ENCODE peak calls at places on chromosome 1, in four cellular contexts. Q is PC-3, X is neural progenitor cell, Y is GM23338. U is an unnamed sample.

GRCh38 chr1:116852910-116853309 is 56.8 kb upstream of the PTGFRN start:
- DNase-seq in X (peak), Q (peak), Y (peak), U (peak)

GRCh38 chr1:65724151-65724550 is 68.5 kb upstream of the PDE4B start:
- DNase-seq in Q (no peak), Y (no peak), X (no peak), U (no peak)

GRCh38 chr1:177170756-177171535 is at the start of gene BRINP2:
- DNase-seq in Y (peak), X (peak), Q (peak), U (peak)

GRCh38 chr1:24743404-24744211 is 1.6 kb upstream of the CLIC4 start:
- DNase-seq in X (peak), Q (no peak), Y (peak), U (peak)

GRCh38 chr1:118148034-118148433 is 37.0 kb downstream of the SPAG17 start:
- DNase-seq in Q (no peak), X (no peak), Y (no peak), U (no peak)

GRCh38 chr1:208595745-208596144 is 351.6 kb upstream of the PLXNA2 start:
- DNase-seq in X (no peak), Y (no peak), Q (peak), U (peak)

GRCh38 chr1:23555949-23556640 is 3.2 kb downstream of the ID3 start:
- DNase-seq in X (peak), Y (peak), Q (peak), U (peak)

GRCh38 chr1:33392639-33393038 is 38.3 kb downstream of the PHC2 start:
- DNase-seq in Q (no peak), Y (peak), X (no peak), U (no peak)

GRCh38 chr1:62011007-62011406 is 183.6 kb upstream of the L1TD1 start:
- DNase-seq in Y (no peak), X (no peak), Q (no peak), U (no peak)

GRCh38 chr1:156502396-156502748 is 1.8 kb upstream of the MEF2D start:
- DNase-seq in Y (no peak), X (no peak), Q (no peak), U (no peak)

GRCh38 chr1:192439373-192440025 is 122.7 kb downstream of the RGS21 start:
- DNase-seq in Q (peak), Y (no peak), X (no peak), U (peak)

GRCh38 chr1:191608367-191608766 is 549.9 kb upstream of the RGS18 start:
- DNase-seq in Y (peak), X (no peak), Q (peak), U (no peak)

GRCh38 chr1:33049381-33049780 is 12.7 kb upstream of the AK2 start:
- DNase-seq in Q (no peak), Y (no peak), X (no peak), U (no peak)

GRCh38 chr1:193368302-193368701 is 181.9 kb upstream of the B3GALT2 start:
- DNase-seq in X (no peak), Q (no peak), Y (no peak), U (no peak)

GRCh38 chr1:3587133-3587733 is 24.1 kb downstream of the MEGF6 start:
- DNase-seq in Q (peak), Y (no peak), X (no peak), U (peak)
- TF ChIP-seq EZH2phosphoT487 in Q (peak), Y (no peak), X (no peak), U (no peak)

DNA sequence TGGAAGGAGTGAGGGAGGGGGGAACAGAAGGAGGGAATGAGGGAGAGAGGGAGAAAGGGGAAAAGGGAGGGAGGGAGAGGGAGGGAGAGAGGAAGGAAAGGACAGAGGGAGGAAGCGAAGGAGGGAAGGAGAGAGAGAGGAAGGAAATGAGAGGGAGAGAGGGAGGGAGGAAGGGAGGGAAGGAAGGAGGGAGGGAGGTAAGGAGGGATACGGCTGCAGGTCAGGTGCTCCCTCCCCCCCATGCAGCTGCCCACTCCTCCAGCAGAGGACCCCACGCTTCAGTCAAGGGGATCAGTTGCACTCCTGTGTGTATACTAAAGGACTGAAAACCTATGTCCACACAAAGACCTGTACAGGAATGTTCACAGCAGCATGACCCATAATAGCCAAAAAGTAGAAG is 54.8 kb downstream of the CLSTN1 start:
- DNase-seq in X (no peak), Y (no peak), Q (no peak), U (no peak)
- TF ChIP-seq CTCF in X (no peak), Y (no peak), Q (no peak), U (no peak)

GRCh38 chr1:220879090-220879508 is at the start of gene HLX:
- DNase-seq in Y (peak), Q (peak), X (peak), U (peak)
- TF ChIP-seq EZH2 in Y (peak), Q (no peak), X (no peak), U (peak)

GRCh38 chr1:165898837-165899236 is 71.4 kb downstream of the UCK2 start:
- DNase-seq in Q (peak), X (no peak), Y (no peak), U (peak)
- TF ChIP-seq EZH2phosphoT487 in Q (no peak), X (no peak), Y (no peak), U (no peak)

GRCh38 chr1:8396912-8397406 is 79.0 kb downstream of the SLC45A1 start:
- DNase-seq in Q (peak), X (no peak), Y (no peak), U (peak)

GRCh38 chr1:8396083-8396911 is 78.4 kb downstream of the SLC45A1 start:
- DNase-seq in Q (no peak), X (peak), Y (peak), U (no peak)

GRCh38 chr1:8397511-8397910 is 79.6 kb downstream of the SLC45A1 start:
- DNase-seq in Q (peak), Y (no peak), X (no peak), U (no peak)

GRCh38 chr1:8398086-8398485 is 80.2 kb downstream of the SLC45A1 start:
- DNase-seq in Y (no peak), X (no peak), Q (no peak), U (no peak)

DNA sequence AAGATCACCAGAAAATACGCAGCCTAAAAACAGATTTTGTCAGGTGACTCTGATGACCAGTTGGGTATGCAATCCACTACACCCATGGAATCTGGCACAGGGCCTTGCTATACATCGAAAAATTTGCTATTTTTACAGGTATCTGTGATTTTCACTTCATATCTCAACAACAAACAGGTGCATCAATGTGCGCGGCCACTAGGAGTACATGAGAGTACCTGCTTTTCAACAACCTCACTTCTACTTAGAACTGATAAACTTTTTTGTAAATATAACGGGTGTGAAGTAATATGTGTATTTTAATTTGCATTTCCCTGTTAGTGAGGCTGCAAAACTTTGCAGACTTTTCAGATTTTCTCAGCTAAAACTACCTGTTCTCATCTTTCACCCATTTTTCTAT is 80.8 kb downstream of the SLC45A1 start:
- DNase-seq in Y (no peak), X (no peak), Q (no peak), U (no peak)
- TF ChIP-seq CTCF in Y (peak), X (peak), Q (peak), U (no peak)

DNA sequence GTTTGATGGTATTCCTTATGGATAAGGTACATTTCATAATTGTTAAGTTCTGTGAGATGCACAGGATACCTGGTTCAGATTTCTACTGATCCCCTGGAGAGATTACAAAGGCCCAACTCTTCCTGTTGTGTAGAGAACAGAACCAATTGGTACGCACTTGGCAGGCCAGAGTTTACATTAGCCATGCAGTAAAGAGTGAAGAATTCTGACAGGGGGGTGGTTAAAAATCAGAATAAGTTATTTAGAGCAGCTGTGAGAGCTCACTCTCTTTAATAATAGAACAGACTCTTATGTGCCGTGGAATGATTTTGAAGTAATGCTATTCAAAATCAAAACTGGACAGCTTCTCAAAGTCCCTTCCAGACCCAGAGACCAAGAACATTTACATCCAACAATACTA is 4.2 kb downstream of the USP24 start:
- DNase-seq in Y (no peak), Q (no peak), X (no peak), U (no peak)
- TF ChIP-seq EZH2 in Y (no peak), Q (no peak), X (no peak), U (no peak)

GRCh38 chr1:111938536-111938935 is 50.9 kb downstream of the KCND3 start:
- DNase-seq in Y (no peak), X (no peak), Q (no peak), U (no peak)
- TF ChIP-seq EZH2phosphoT487 in Y (no peak), X (no peak), Q (no peak), U (no peak)

DNA sequence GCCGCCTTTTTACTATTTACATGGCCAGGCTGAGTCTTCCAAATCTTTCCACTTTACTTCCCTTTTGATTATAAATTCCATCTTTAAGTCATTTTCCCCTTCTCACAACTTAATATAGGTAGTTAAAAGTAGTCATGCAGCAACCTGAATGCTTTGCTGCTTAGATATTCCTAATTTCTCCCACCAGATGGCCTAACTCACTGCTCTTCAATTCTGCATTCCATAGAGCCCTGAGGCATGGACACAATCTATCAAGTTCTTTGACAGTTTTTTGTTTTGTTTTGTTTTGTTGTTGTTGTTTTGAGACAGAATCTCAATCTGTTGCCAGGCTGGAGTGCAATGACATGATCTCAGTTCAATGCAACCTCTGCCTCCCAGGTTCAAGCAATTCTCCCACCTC is 21.7 kb upstream of the FAAH start:
- DNase-seq in X (no peak), Q (no peak), Y (no peak), U (no peak)
- TF ChIP-seq CTCF in X (no peak), Q (no peak), Y (peak), U (no peak)